ENCODE peak calls at places on chromosome 1, in eight cellular contexts. M is GM23338; U is stimulated activated CD8-positive, alpha-beta memory T cell treated with anti-CD3 and anti-CD28 coated beads, Interleukin-4, amount 100 ng/mL, for 1 hour; Y is HT-29; I is activated CD8-positive, alpha-beta memory T cell treated with anti-CD3 and anti-CD28 coated beads for 4 hours; L is activated T-cell treated with anti-CD3 and anti-CD28 coated beads, Interleukin-2, amount 50 U/mL, for 1 hour; K is M059J; W is lung. T is an unnamed sample.

GRCh38 chr1:157377216-157377821 is 175.0 kb downstream of the FCRL5 start:
- DNase-seq in M (peak; percentile 83), U (no peak), Y (peak; percentile 68), I (no peak), L (no peak), K (peak; percentile 44), W (no peak), T (no peak)

GRCh38 chr1:222105393-222105737 is 363.5 kb upstream of the DUSP10 start:
- DNase-seq in M (no peak), U (no peak), Y (peak; percentile 77), I (no peak), L (no peak), K (peak; percentile 48), W (no peak), T (peak; percentile 45)

GRCh38 chr1:234535763-234536515 is 57.0 kb upstream of the TARBP1 start:
- DNase-seq in M (no peak), U (no peak), Y (no peak), I (no peak), L (no peak), K (peak; percentile 69), W (peak; percentile 66), T (peak; percentile 50)

GRCh38 chr1:214106375-214106774 is 118.6 kb downstream of the PROX1 start:
- DNase-seq in M (no peak), U (no peak), Y (no peak), I (no peak), L (no peak), K (no peak), W (no peak), T (no peak)

GRCh38 chr1:246971969-246972368 is 35.9 kb downstream of the ZNF695 start:
- DNase-seq in M (peak; percentile 3), U (no peak), Y (no peak), I (no peak), L (no peak), K (no peak), W (no peak), T (no peak)

GRCh38 chr1:154778944-154779343 is 91.1 kb downstream of the KCNN3 start:
- DNase-seq in M (no peak), U (no peak), Y (no peak), I (no peak), L (no peak), K (no peak), W (no peak), T (no peak)

GRCh38 chr1:168333562-168334256 is 53.0 kb downstream of the TBX19 start:
- DNase-seq in M (no peak), U (no peak), Y (no peak), I (no peak), L (no peak), K (no peak), W (no peak), T (no peak)

GRCh38 chr1:223106856-223107255 is 36.2 kb downstream of the TLR5 start:
- DNase-seq in M (no peak), U (no peak), Y (no peak), I (no peak), L (no peak), K (peak; percentile 12), W (no peak), T (no peak)

GRCh38 chr1:209106237-209106741 is 477.2 kb upstream of the CAMK1G start:
- DNase-seq in M (peak; percentile 21), U (no peak), Y (no peak), I (no peak), L (no peak), K (peak; percentile 88), W (no peak), T (no peak)

GRCh38 chr1:66351913-66352312 is 182.0 kb upstream of the SGIP1 start:
- DNase-seq in M (peak; percentile 39), U (no peak), Y (no peak), I (no peak), L (no peak), K (peak; percentile 40), W (no peak), T (no peak)

T was measured in LNCaP clone FGC.